ENCODE peak calls at places on chromosome X, in six cellular contexts. One of them, this sample, is unnamed.

GRCh38 chrX:68443155-68443868 is 10.0 kb upstream of the OPHN1 start:
- DNase-seq in RPMI8226: peak; percentile 46
- DNase-seq in HEK293T: no peak
- DNase-seq in OCI-LY7: no peak
- DNase-seq in substantia nigra: no peak
- DNase-seq in astrocyte of the spinal cord: peak; percentile 32
- DNase-seq in this sample: no peak

GRCh38 chrX:70979136-70979762 is 48.4 kb upstream of the SLC7A3 start:
- DNase-seq in RPMI8226: peak; percentile 9
- DNase-seq in HEK293T: peak; percentile 59
- DNase-seq in OCI-LY7: no peak
- DNase-seq in substantia nigra: no peak
- DNase-seq in astrocyte of the spinal cord: peak; percentile 40
- DNase-seq in this sample: peak; percentile 50

GRCh38 chrX:8084023-8084422 is 87.0 kb downstream of the VCX2 start:
- DNase-seq in RPMI8226: peak; percentile 3
- DNase-seq in HEK293T: no peak
- DNase-seq in OCI-LY7: no peak
- DNase-seq in substantia nigra: no peak
- DNase-seq in astrocyte of the spinal cord: peak; percentile 60
- DNase-seq in this sample: peak; percentile 79

GRCh38 chrX:18574591-18574990 is 97.3 kb downstream of the RS1 start:
- DNase-seq in RPMI8226: no peak
- DNase-seq in HEK293T: no peak
- DNase-seq in OCI-LY7: no peak
- DNase-seq in substantia nigra: no peak
- DNase-seq in astrocyte of the spinal cord: peak; percentile 73
- DNase-seq in this sample: peak; percentile 61

GRCh38 chrX:115093206-115093605 is 75.8 kb upstream of the IL13RA2 start:
- DNase-seq in RPMI8226: no peak
- DNase-seq in HEK293T: no peak
- DNase-seq in OCI-LY7: no peak
- DNase-seq in substantia nigra: no peak
- DNase-seq in astrocyte of the spinal cord: no peak
- DNase-seq in this sample: no peak

GRCh38 chrX:14673764-14674163 is 144.4 kb downstream of the GLRA2 start:
- DNase-seq in RPMI8226: peak; percentile 3
- DNase-seq in HEK293T: peak; percentile 21
- DNase-seq in OCI-LY7: peak; percentile 4
- DNase-seq in substantia nigra: no peak
- DNase-seq in astrocyte of the spinal cord: peak; percentile 87
- DNase-seq in this sample: peak; percentile 88

GRCh38 chrX:69503835-69504625 is at the start of gene NALF2:
- DNase-seq in RPMI8226: peak; percentile 66
- DNase-seq in HEK293T: peak; percentile 70
- DNase-seq in OCI-LY7: peak; percentile 80
- DNase-seq in substantia nigra: no peak
- DNase-seq in astrocyte of the spinal cord: peak; percentile 4
- DNase-seq in this sample: peak; percentile 28

GRCh38 chrX:39736219-39737211 is 361.2 kb downstream of the BCOR start:
- DNase-seq in RPMI8226: no peak
- DNase-seq in HEK293T: no peak
- DNase-seq in OCI-LY7: no peak
- DNase-seq in substantia nigra: no peak
- DNase-seq in astrocyte of the spinal cord: peak; percentile 80
- DNase-seq in this sample: peak; percentile 59

GRCh38 chrX:46803140-46803539 is 33.7 kb upstream of the RP2 start:
- DNase-seq in RPMI8226: peak; percentile 13
- DNase-seq in HEK293T: no peak
- DNase-seq in OCI-LY7: peak; percentile 22
- DNase-seq in substantia nigra: no peak
- DNase-seq in astrocyte of the spinal cord: no peak
- DNase-seq in this sample: no peak

GRCh38 chrX:33330798-33331197 is 119.4 kb upstream of the DMD start:
- DNase-seq in RPMI8226: no peak
- DNase-seq in HEK293T: no peak
- DNase-seq in OCI-LY7: no peak
- DNase-seq in substantia nigra: no peak
- DNase-seq in astrocyte of the spinal cord: no peak
- DNase-seq in this sample: no peak

GRCh38 chrX:11881485-11882170 is 123.6 kb downstream of the MSL3 start:
- DNase-seq in RPMI8226: no peak
- DNase-seq in HEK293T: no peak
- DNase-seq in OCI-LY7: no peak
- DNase-seq in substantia nigra: no peak
- DNase-seq in astrocyte of the spinal cord: no peak
- DNase-seq in this sample: no peak

GRCh38 chrX:44580466-44580865 is 37.8 kb upstream of the FUNDC1 start:
- DNase-seq in RPMI8226: no peak
- DNase-seq in HEK293T: no peak
- DNase-seq in OCI-LY7: no peak
- DNase-seq in substantia nigra: no peak
- DNase-seq in astrocyte of the spinal cord: peak; percentile 13
- DNase-seq in this sample: peak; percentile 63

GRCh38 chrX:104122829-104123228 is 10.5 kb downstream of the ZCCHC18 start:
- DNase-seq in RPMI8226: no peak
- DNase-seq in HEK293T: no peak
- DNase-seq in OCI-LY7: peak; percentile 51
- DNase-seq in substantia nigra: no peak
- DNase-seq in astrocyte of the spinal cord: no peak
- DNase-seq in this sample: no peak

GRCh38 chrX:10190367-10190766 is 33.6 kb downstream of the CLCN4 start:
- DNase-seq in RPMI8226: peak; percentile 64
- DNase-seq in HEK293T: peak; percentile 51
- DNase-seq in OCI-LY7: peak; percentile 54
- DNase-seq in substantia nigra: no peak
- DNase-seq in astrocyte of the spinal cord: peak; percentile 80
- DNase-seq in this sample: peak; percentile 75

GRCh38 chrX:78119521-78120227 is 15.6 kb downstream of the PGK1 start:
- DNase-seq in RPMI8226: no peak
- DNase-seq in HEK293T: peak; percentile 25
- DNase-seq in OCI-LY7: no peak
- DNase-seq in substantia nigra: no peak
- DNase-seq in astrocyte of the spinal cord: no peak
- DNase-seq in this sample: no peak

GRCh38 chrX:153708415-153708814 is 15.8 kb downstream of the BCAP31 start:
- DNase-seq in RPMI8226: peak; percentile 63
- DNase-seq in HEK293T: peak; percentile 68
- DNase-seq in OCI-LY7: peak; percentile 31
- DNase-seq in substantia nigra: peak; percentile 7
- DNase-seq in astrocyte of the spinal cord: peak; percentile 77
- DNase-seq in this sample: peak; percentile 82

GRCh38 chrX:74242050-74242449 is 61.9 kb upstream of the ZCCHC13 start:
- DNase-seq in RPMI8226: no peak
- DNase-seq in HEK293T: no peak
- DNase-seq in OCI-LY7: no peak
- DNase-seq in substantia nigra: no peak
- DNase-seq in astrocyte of the spinal cord: peak; percentile 62
- DNase-seq in this sample: peak; percentile 74

GRCh38 chrX:123217077-123217476 is 33.0 kb downstream of the GRIA3 start:
- DNase-seq in RPMI8226: no peak
- DNase-seq in HEK293T: no peak
- DNase-seq in OCI-LY7: no peak
- DNase-seq in substantia nigra: no peak
- DNase-seq in astrocyte of the spinal cord: no peak
- DNase-seq in this sample: peak; percentile 49

GRCh38 chrX:34562006-34562405 is 95.1 kb downstream of the TMEM47 start:
- DNase-seq in RPMI8226: no peak
- DNase-seq in HEK293T: no peak
- DNase-seq in OCI-LY7: no peak
- DNase-seq in substantia nigra: no peak
- DNase-seq in astrocyte of the spinal cord: no peak
- DNase-seq in this sample: no peak

GRCh38 chrX:13029341-13029740 is 15.1 kb downstream of the FAM9C start:
- DNase-seq in RPMI8226: no peak
- DNase-seq in HEK293T: no peak
- DNase-seq in OCI-LY7: no peak
- DNase-seq in substantia nigra: no peak
- DNase-seq in astrocyte of the spinal cord: peak; percentile 54
- DNase-seq in this sample: peak; percentile 53